ENCODE peak calls at places on chromosomes 6 and 20, in eight cellular contexts. F is lower lobe of right lung, U is RWPE1, R is cardiac muscle cell, X is IMR-90, J is tibial artery, C is transverse colon, I is fibroblast of lung. S is an unnamed sample.

GRCh38 chr20:25327521-25328235 is 63.0 kb downstream of the ABHD12 start:
- DNase-seq in X (peak), I (peak), C (no peak), U (no peak), J (no peak), R (no peak), F (no peak), S (no peak)

GRCh38 chr20:41086402-41087324 is 50.7 kb upstream of the PLCG1 start:
- DNase-seq in X (no peak), R (no peak), C (no peak), J (no peak), F (no peak), U (no peak), I (no peak), S (peak)

GRCh38 chr20:46323557-46323956 is 15.3 kb upstream of the CDH22 start:
- DNase-seq in C (no peak), J (no peak), F (no peak), I (no peak), U (no peak), X (no peak), R (no peak), S (no peak)

GRCh38 chr6:122381494-122382083 is 17.9 kb upstream of the HSF2 start:
- DNase-seq in C (peak), I (peak), R (peak), X (peak), F (no peak), U (peak), J (no peak), S (peak)

GRCh38 chr6:138772596-138773176 is 883 bp upstream of the CCDC28A start:
- DNase-seq in C (no peak), U (peak), R (no peak), I (no peak), F (no peak), J (no peak), X (no peak), S (no peak)

GRCh38 chr6:139135578-139136545 is 982 bp downstream of the HECA start:
- DNase-seq in R (peak), I (no peak), C (peak), U (peak), X (peak), J (peak), F (peak), S (peak)

GRCh38 chr20:6837730-6838129 is 70.2 kb downstream of the BMP2 start:
- DNase-seq in C (no peak), U (no peak), I (no peak), J (no peak), R (no peak), X (no peak), F (no peak), S (no peak)

GRCh38 chr20:11522359-11522758 is 395.3 kb upstream of the BTBD3 start:
- DNase-seq in X (no peak), U (no peak), F (no peak), C (no peak), J (no peak), R (no peak), I (peak), S (no peak)

GRCh38 chr6:44739163-44739562 is 351.7 kb downstream of the CDC5L start:
- DNase-seq in X (no peak), F (no peak), R (no peak), I (peak), C (no peak), U (no peak), J (no peak), S (no peak)

GRCh38 chr6:3427740-3428085 is 29.1 kb downstream of the SLC22A23 start:
- DNase-seq in C (peak), X (no peak), U (no peak), I (peak), R (no peak), F (no peak), J (no peak), S (no peak)

GRCh38 chr20:46575794-46576495 is 25.5 kb upstream of the OCSTAMP start:
- DNase-seq in J (no peak), X (no peak), R (no peak), C (no peak), I (no peak), F (no peak), U (no peak), S (no peak)

GRCh38 chr6:115720900-115721299 is 339.8 kb downstream of the FRK start:
- DNase-seq in I (no peak), C (no peak), F (no peak), X (no peak), J (no peak), R (no peak), U (no peak), S (no peak)

GRCh38 chr6:2763876-2764540 is 1.2 kb upstream of the WRNIP1 start:
- DNase-seq in U (no peak), C (no peak), X (no peak), J (no peak), F (peak), R (no peak), I (no peak), S (no peak)

GRCh38 chr6:146339716-146340115 is 203.9 kb upstream of the RAB32 start:
- DNase-seq in X (no peak), C (no peak), I (peak), R (no peak), J (no peak), F (no peak), U (no peak), S (no peak)

GRCh38 chr6:148509789-148510581 is 167.3 kb downstream of the SASH1 start:
- DNase-seq in R (no peak), J (peak), U (peak), C (peak), I (peak), F (peak), X (peak), S (peak)

GRCh38 chr20:58022711-58023110 is 205.7 kb downstream of the ANKRD60 start:
- DNase-seq in U (no peak), I (peak), R (no peak), C (no peak), F (no peak), X (no peak), J (no peak), S (no peak)

GRCh38 chr20:32807706-32808105 is 12.0 kb upstream of the MAPRE1 start:
- DNase-seq in I (no peak), R (peak), F (no peak), U (no peak), J (no peak), X (no peak), C (no peak), S (no peak)

GRCh38 chr6:37622639-37623038 is 75.0 kb downstream of the MDGA1 start:
- DNase-seq in C (no peak), R (no peak), U (no peak), J (no peak), F (no peak), X (no peak), I (peak), S (no peak)

GRCh38 chr6:113184736-113185135 is 672.4 kb upstream of the MARCKS start:
- DNase-seq in I (peak), U (no peak), C (no peak), R (no peak), J (no peak), F (no peak), X (peak), S (no peak)

GRCh38 chr20:41249781-41250281 is 67.7 kb downstream of the ZHX3 start:
- DNase-seq in R (peak), C (no peak), X (peak), U (peak), J (no peak), I (peak), F (no peak), S (no peak)

GRCh38 chr20:31849306-31849930 is 4.0 kb upstream of the FOXS1 start:
- DNase-seq in F (no peak), C (peak), I (no peak), X (no peak), J (no peak), U (no peak), R (no peak), S (no peak)

GRCh38 chr6:20572940-20573339 is 38.7 kb downstream of the CDKAL1 start:
- DNase-seq in X (peak), R (no peak), C (no peak), F (no peak), U (no peak), I (peak), J (no peak), S (no peak)

GRCh38 chr6:113995632-113996031 is 24.7 kb upstream of the HDAC2 start:
- DNase-seq in F (peak), R (peak), C (peak), J (peak), X (peak), I (peak), U (peak), S (no peak)

GRCh38 chr20:62898970-62899632 is 27.2 kb downstream of the DIDO1 start:
- DNase-seq in R (no peak), J (peak), U (no peak), X (no peak), F (peak), I (no peak), C (no peak), S (no peak)

GRCh38 chr20:59725476-59726119 is 121.3 kb downstream of the PHACTR3 start:
- DNase-seq in R (no peak), F (no peak), C (no peak), J (peak), U (no peak), I (no peak), X (no peak), S (no peak)

GRCh38 chr6:166435574-166435973 is 52.8 kb upstream of the MPC1 start:
- DNase-seq in R (no peak), I (no peak), J (no peak), F (no peak), X (no peak), U (no peak), C (peak), S (peak)

GRCh38 chr20:54263266-54263665 is 55.4 kb downstream of the PFDN4 start:
- DNase-seq in U (no peak), I (no peak), R (no peak), J (no peak), X (peak), F (no peak), C (no peak), S (no peak)

GRCh38 chr20:44092551-44093248 is 94.3 kb downstream of the JPH2 start:
- DNase-seq in C (no peak), I (peak), U (no peak), X (peak), F (no peak), J (no peak), R (peak), S (no peak)

GRCh38 chr20:33477386-33478234 is 12.3 kb upstream of the CBFA2T2 start:
- DNase-seq in C (peak), U (no peak), J (no peak), F (no peak), I (no peak), R (peak), X (no peak), S (no peak)

GRCh38 chr20:21270806-21271205 is 32.3 kb upstream of the XRN2 start:
- DNase-seq in X (no peak), C (no peak), J (no peak), F (no peak), R (no peak), U (no peak), I (no peak), S (no peak)

GRCh38 chr6:76702187-76702586 is 629.7 kb upstream of the IMPG1 start:
- DNase-seq in J (no peak), R (no peak), F (no peak), I (no peak), U (no peak), C (no peak), X (no peak), S (no peak)

GRCh38 chr6:76703285-76703684 is 630.8 kb upstream of the IMPG1 start:
- DNase-seq in J (no peak), I (no peak), X (no peak), R (no peak), C (no peak), U (peak), F (no peak), S (no peak)

GRCh38 chr6:76694779-76695178 is 622.3 kb upstream of the IMPG1 start:
- DNase-seq in I (no peak), J (no peak), U (no peak), C (no peak), F (no peak), X (no peak), R (peak), S (no peak)

GRCh38 chr6:76701610-76702009 is 629.1 kb upstream of the IMPG1 start:
- DNase-seq in C (no peak), I (no peak), J (no peak), U (no peak), F (no peak), R (no peak), X (no peak), S (no peak)

DNA sequence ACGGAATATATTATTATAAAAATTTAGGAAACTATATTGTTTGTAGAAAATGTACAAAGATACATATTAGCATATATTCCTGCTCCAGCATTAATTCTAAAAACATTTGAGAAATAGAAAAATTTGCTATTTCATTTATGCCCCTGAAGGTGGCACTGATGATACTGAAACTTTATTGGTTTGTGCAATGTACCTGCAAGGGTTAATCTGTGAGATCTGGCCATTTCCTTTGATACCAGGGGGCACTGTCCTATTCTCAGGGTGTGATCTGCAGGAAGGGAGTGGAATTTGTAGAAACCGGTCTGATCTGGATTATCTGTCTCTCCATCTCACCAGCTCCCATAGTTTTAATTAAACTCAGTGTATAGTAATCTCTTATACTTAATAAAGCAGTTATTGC is 625.1 kb upstream of the IMPG1 start:
- DNase-seq in U (peak), X (peak), I (peak), J (no peak), F (no peak), R (no peak), C (no peak), S (no peak)
- TF ChIP-seq CTCF in U (no peak), X (peak), I (peak), J (no peak), F (no peak), R (peak), C (no peak), S (no peak)

GRCh38 chr6:131807644-131808459 is at the start of gene ENPP1:
- DNase-seq in C (peak), R (peak), F (peak), J (peak), U (peak), X (peak), I (peak), S (no peak)
- H3K27ac ChIP-seq in C (peak), R (no peak), F (no peak), J (peak), U (no peak), X (peak), I (no peak), S (no peak)

DNA sequence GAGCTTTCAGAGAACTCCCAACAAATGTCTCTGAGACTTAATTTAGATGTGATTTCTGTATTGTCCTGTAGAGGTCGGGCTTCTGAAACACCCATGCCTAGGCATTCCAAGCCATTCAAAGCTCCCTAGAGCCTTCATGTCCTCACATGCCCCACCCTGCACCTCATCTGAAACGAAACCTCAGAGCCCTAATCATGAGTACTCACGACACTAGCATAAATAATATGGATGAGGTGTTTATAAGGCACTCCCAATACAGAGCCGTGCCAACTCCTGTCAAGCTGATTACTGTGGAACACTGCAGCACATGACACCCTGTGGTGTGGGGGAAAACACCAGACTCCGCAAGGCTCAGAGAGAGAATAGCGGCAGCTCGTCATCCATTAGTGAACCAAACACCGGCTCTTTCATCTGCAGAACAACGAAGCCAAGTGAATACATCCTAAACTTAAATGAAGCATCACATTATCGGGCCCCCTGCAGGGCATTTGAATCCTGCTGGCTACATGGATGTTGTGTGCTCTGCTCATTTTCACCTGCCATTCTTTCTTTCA is 83.8 kb downstream of the FNDC1 start:
- DNase-seq in U (peak), I (peak), J (no peak), C (no peak), X (peak), R (no peak), F (no peak), S (peak)
- TF ChIP-seq CTCF in U (peak), I (peak), J (peak), C (peak), X (peak), R (peak), F (peak), S (peak)

GRCh38 chr20:37411408-37412306 is 65.7 kb downstream of the SRC start:
- DNase-seq in J (no peak), U (no peak), I (peak), C (no peak), R (no peak), F (no peak), X (no peak), S (peak)
- H3K27ac ChIP-seq in J (no peak), U (no peak), I (no peak), C (no peak), R (no peak), F (no peak), X (no peak), S (no peak)

DNA sequence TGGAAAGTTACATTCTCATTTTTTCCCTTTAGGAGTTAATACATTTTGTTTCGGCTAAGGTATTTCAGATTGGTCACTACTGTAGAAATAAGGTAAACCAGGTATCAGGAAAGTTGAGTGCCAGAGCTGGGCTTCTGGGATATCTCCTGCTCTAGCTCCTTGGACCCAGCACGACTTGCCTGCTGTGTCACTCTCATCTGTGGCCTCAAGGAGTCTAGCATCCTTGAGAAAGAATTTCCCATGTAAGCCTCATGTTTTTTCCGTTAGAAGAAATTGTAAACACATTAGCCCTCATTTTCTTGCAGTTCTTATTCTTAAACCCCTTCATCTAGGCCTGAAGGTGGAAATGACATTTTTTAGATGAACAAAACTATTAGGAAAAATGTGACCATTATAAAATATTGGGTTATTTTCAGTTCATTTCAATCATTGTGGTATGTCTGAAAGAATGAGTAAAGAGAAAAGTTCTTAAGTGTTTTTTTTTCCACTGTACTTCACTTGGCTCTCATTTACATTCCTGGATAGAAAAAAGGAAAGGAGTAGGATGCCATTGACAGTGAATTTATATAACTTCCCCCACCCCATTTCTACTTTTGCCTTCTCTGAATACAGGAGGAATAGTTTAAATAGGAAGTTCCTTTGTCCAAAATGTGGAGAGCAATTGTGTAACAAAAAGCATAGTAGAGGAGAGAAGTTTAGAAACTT is 46.7 kb downstream of the CD2AP start:
- DNase-seq in R (no peak), U (no peak), I (peak), J (no peak), F (no peak), C (no peak), X (peak), S (no peak)
- TF ChIP-seq CTCF in R (no peak), U (no peak), I (no peak), J (no peak), F (no peak), C (no peak), X (no peak), S (no peak)

DNA sequence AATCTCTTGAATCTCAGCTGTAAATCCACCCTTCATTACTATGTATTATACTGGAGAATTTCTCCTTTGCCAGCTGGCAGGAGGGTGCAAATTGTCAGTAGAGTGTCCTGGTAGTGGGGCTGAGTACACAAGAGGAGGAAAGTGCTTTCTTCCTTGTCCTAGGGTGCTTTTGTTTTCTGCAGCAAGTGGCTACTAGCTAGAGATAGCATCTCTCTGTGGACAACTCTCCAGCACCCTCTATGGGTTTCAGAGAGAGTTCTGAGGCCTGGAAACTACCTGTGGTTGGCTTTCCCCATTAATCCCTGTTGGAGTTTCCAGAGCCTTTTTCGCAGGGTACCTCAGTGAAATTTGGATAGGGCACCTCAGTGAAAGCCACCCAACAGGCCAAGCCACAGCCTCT is 422.5 kb upstream of the RGS17 start:
- DNase-seq in F (no peak), X (no peak), R (peak), I (no peak), J (no peak), C (no peak), U (no peak), S (no peak)
- H3K27ac ChIP-seq in F (no peak), X (no peak), R (no peak), I (no peak), J (no peak), C (no peak), U (no peak), S (no peak)

DNA sequence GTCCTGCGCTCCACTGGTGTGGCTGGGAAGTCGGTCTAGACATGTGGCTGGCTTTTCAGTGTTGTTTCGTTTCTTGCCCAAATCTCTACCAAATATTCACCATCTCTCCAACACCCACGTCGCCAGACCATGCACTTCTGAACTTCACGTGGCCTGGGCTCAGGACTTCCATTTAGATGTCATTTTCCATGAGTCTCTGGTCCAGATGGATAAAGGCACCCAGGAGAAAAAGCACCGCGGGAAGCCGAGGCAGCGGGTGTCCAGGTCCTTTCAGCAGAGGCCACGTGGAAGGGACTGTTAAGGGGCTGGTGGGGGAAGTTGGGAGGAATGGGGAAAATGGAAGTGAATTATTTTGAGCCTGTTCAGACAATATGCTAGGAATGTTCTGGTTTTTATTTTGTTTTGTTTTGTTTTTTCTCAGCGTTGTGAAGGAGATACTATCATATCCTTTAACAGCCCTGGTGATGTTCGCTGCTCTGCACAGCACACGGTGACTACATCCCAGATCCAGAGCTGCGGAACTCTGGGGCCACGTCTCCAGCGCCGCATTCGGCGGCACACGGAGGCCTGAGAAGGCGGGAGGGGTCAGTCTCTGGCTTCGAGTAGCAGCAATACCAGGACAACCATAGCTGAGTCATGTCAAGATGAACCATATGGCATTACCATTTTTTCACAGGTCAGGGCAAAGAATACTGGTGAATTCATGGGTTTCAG is 230.3 kb downstream of the THBS2 start:
- DNase-seq in C (no peak), X (no peak), F (no peak), J (no peak), U (no peak), I (no peak), R (no peak), S (no peak)
- TF ChIP-seq CTCF in C (no peak), X (no peak), F (no peak), J (no peak), U (no peak), I (no peak), R (no peak), S (no peak)